ENCODE peak calls at places on chromosomes 3 and 15, in nine cellular contexts. F, K, R, C, U, M, B, G and O are unnamed samples.

GRCh38 chr3:85360742-85361387 is 402.1 kb downstream of the CADM2 start:
- DNase-seq in F (no peak), K (no peak), R (no peak), C (no peak), U (no peak), M (no peak), B (peak), G (no peak), O (peak)

GRCh38 chr3:189537135-189537534 is 94.1 kb upstream of the TP63 start:
- DNase-seq in F (no peak), K (no peak), R (no peak), C (no peak), U (no peak), M (no peak), B (no peak), G (no peak), O (no peak)

GRCh38 chr3:88936837-88937236 is 170.6 kb upstream of the EPHA3 start:
- DNase-seq in F (no peak), K (no peak), R (no peak), C (no peak), U (no peak), M (no peak), B (no peak), G (no peak), O (no peak)

GRCh38 chr3:110314512-110315114 is 757.0 kb upstream of the NECTIN3 start:
- DNase-seq in F (no peak), K (no peak), R (no peak), C (no peak), U (no peak), M (peak), B (peak), G (no peak), O (peak)

GRCh38 chr3:197002701-197003454 is 26.7 kb downstream of the MELTF start:
- DNase-seq in F (peak), K (peak), R (peak), C (peak), U (no peak), M (peak), B (peak), G (no peak), O (peak)

GRCh38 chr3:57030711-57031110 is 29.8 kb upstream of the SPATA12 start:
- DNase-seq in F (no peak), K (no peak), R (no peak), C (no peak), U (no peak), M (no peak), B (no peak), G (no peak), O (no peak)

GRCh38 chr15:98727115-98728040 is 79.0 kb downstream of the IGF1R start:
- DNase-seq in F (peak), K (peak), R (peak), C (no peak), U (peak), M (peak), B (peak), G (no peak), O (peak)

GRCh38 chr15:92586383-92586910 is 69.1 kb downstream of the FAM174B start:
- DNase-seq in F (no peak), K (no peak), R (no peak), C (no peak), U (no peak), M (no peak), B (no peak), G (no peak), O (no peak)

GRCh38 chr15:71400347-71400746 is 285.1 kb downstream of the THSD4 start:
- DNase-seq in F (no peak), K (no peak), R (no peak), C (no peak), U (no peak), M (no peak), B (no peak), G (no peak), O (no peak)

DNA sequence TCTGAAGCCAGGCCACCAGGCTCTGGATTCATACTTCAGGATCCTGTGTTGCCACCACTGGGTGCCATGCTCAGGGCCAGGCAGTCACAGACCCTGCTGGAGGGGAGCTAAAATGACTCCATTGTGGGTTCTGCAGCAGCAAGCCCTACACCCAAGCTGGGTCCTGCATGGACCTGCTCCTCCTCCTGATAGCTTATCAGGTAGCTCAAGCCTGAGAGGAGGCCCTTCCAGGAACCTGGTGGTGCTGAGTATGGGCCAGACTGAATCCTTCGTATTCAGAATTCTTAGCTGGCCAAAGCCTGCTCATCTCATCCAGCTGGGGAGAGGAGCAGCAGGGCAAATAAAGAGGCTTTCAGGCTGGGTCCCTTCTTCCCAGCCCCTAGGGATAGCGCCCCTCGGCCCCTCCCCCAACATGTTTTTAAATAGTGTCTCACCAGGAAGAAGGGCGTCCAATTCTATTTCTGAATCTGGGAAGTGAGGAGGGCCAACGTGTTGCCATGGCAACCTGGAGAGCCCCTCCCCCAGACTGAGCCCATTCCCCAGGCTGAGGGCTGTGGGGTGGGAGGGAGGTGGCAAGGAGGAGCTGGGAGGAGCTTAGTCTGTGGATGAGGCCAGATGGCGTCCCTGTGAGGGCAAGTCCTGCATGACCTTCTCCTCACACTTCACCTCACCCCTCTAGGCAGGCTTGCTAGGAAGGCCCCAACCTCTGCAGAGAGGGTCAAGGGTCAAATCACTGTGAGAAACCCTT is 11.0 kb upstream of the CAMKV start:
- DNase-seq in F (no peak), K (no peak), R (no peak), C (no peak), U (no peak), M (no peak), B (no peak), G (no peak), O (no peak)
- H3K4me3 ChIP-seq in F (no peak), K (no peak), R (no peak), C (no peak), U (no peak), M (no peak), B (no peak), G (no peak), O (no peak)

DNA sequence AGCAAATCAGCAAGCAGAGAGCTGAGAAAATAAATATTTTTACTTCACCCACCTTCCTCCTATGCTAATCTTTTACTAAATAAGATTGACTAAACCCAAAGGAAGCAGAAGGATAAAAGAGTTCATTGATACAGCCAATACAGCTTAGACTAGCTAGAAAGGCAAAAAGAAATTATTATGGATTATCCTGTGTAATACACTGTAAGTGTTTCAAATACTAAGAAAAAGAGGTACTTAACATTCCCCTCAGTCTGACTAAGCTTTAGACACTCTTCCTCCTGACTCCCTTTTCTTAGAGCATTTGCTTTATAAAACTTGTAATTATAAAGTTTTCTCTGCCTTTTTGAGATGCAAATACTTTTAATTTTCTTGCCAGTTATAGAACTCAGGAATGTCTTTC is 848.9 kb upstream of the CADM2 start:
- DNase-seq in F (no peak), K (no peak), R (no peak), C (no peak), U (no peak), M (no peak), B (no peak), G (no peak), O (no peak)
- H3K27ac ChIP-seq in F (no peak), K (no peak), R (no peak), C (no peak), U (no peak), M (no peak), B (no peak), G (no peak), O (no peak)

DNA sequence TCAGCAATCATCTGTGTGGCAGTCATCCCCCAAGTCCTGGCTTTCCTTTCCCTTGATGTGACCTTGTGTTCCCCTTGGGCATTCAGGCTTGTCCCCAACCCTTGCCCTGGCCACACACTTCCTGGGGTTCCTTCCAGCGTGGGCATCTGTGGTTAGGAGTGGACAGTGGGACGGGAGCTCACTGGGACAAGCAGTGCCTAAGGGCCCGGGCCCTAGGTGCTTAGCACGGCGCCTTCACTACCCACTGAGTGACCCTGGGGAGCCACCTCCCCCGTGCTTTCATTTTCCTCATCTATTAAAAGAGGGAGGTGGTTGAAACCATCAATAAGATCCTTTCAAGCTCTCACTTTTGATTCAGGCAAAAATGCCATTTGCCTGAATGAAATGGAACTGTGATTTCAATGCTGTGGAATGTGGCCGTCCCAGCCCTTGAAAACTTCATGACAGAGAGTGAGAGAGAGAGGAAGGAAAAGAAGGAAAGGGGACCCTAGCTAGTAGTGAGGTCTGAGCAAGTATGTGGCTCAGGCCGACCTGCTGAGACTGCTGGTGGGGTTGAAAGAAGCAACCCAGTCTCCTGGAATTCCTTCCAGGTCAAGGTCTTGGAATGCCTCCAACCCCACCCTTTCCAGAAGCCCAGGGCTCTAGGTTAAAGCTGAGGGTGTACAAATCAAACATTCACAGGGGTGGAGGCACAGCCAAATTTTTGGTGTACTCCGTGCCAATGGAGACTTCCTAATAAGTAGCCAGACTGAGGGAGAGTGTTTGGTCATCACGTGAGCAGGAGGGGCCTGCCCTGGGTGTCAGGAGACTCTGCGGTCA is 302.9 kb downstream of the TLE3 start:
- DNase-seq in F (peak), K (peak), R (no peak), C (peak), U (no peak), M (no peak), B (no peak), G (no peak), O (peak)
- H3K4me3 ChIP-seq in F (no peak), K (no peak), R (no peak), C (no peak), U (no peak), M (no peak), B (no peak), G (no peak), O (no peak)

GRCh38 chr3:184181596-184181995 is 4.4 kb upstream of the ABCF3 start:
- DNase-seq in F (no peak), K (no peak), R (no peak), C (no peak), U (no peak), M (no peak), B (no peak), G (no peak), O (no peak)

GRCh38 chr3:184177331-184177731 is 2.7 kb downstream of the AP2M1 start:
- DNase-seq in F (peak), K (no peak), R (no peak), C (peak), U (no peak), M (no peak), B (no peak), G (no peak), O (no peak)

GRCh38 chr3:184177767-184178306 is 3.2 kb downstream of the AP2M1 start:
- DNase-seq in F (peak), K (no peak), R (no peak), C (peak), U (no peak), M (no peak), B (no peak), G (no peak), O (peak)

GRCh38 chr3:184178522-184179138 is 4.0 kb downstream of the AP2M1 start:
- DNase-seq in F (peak), K (no peak), R (no peak), C (peak), U (no peak), M (no peak), B (no peak), G (no peak), O (no peak)

DNA sequence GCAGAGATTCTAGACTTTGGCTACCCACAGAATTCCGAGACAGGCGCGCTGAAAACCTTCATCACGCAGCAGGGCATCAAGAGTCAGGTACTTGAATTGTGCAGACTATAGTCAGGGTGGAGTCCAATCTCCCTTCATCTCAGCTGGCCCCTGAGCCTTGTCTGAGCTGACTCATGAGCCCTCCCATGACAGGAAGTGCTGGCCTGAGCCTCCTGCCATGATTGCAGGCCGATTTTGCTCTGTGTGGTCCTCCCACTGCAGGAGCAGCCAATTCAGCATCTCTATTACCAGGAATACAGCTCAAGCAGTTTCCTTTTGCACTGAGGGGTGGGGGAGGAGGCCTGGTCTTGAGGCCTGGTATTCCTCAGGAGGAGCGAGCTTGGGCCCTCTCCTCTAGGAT is 5.5 kb downstream of the AP2M1 start:
- DNase-seq in F (no peak), K (no peak), R (no peak), C (no peak), U (no peak), M (no peak), B (no peak), G (no peak), O (no peak)
- H3K27ac ChIP-seq in F (no peak), K (no peak), R (no peak), C (no peak), U (peak), M (no peak), B (no peak), G (no peak), O (no peak)

GRCh38 chr15:43370975-43371974 is at the start of the genes TUBGCP4 and ZSCAN29:
- DNase-seq in F (peak), K (peak), R (peak), C (peak), U (peak), M (peak), B (peak), G (no peak), O (peak)

GRCh38 chr15:43370310-43370974 is 401 bp downstream of the ZSCAN29 start:
- DNase-seq in F (no peak), K (no peak), R (no peak), C (no peak), U (no peak), M (peak), B (peak), G (no peak), O (peak)

DNA sequence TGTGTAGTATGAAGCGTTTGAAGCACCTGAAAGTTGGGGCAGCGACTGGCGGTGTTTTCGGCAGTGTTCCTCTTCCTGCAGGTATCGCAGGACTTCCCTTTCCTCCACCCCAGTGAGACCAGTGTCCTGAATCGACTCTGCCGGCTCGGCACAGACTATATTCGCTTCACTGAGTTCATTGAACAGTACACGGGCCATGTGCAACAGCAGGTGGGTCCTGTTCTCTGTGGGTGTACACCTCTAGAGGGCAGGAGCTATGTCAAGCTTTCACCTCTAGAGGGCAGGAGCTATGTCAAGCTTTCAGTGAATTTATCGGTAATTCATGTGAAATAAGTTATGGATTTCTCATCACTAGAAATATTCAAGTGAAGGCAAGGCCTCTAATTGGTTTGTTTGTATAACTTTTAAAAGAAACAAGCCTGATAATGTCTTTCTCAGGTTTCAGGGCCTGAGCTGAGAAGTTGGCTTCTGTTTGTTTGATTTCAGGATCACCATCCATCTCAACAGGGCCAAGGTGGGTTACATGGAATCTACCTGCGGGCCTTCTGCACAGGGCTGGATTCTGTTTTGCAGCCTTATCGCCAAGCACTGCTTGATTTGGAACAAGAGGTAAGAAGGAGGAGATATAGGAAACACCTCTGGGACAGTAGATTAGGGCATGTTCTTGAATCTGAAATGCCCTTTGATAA is 5.3 kb downstream of the TUBGCP4 start:
- DNase-seq in F (no peak), K (no peak), R (no peak), C (no peak), U (no peak), M (no peak), B (no peak), G (no peak), O (no peak)
- H3K4me3 ChIP-seq in F (no peak), K (no peak), R (no peak), C (no peak), U (no peak), M (no peak), B (no peak), G (no peak), O (no peak)

DNA sequence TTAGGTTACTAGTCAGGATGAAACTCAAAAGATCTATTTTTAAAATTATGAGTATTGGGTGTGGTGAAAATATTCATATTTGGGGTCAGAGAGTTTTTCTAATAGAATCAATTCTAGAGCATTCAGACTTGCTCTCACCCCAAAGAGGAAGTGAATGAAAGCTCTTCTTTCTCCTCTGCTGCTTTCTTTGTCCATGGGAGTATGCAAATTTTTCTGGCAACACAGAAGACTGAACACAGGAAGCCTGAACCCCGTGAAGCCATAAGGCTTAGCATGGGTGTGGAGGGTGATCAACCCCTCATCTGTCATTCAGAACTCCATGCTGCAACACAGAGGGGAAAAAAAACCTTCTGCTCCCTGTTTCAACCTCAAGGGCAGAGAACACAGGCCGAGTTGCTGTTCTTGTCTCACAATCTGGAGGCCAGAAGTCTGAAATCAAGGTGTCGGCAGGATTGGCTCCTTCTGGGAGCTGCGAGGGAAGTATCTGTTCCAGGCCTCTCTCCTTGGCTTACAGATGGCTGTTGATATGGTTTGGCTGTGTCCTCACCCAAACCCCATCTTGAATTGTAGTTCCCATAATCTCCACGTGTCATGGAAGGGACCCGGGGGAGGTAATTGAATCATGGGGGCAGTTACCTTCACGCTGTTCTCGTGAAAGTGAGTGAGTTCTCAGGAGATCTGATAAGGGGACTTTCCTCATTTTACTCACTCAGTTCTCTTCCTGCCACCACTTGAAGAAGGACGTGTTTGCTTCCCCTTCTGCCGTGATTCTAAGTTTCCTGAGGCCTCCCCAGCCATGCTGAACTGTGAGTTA is 33.7 kb upstream of the CD47 start:
- DNase-seq in F (no peak), K (no peak), R (no peak), C (no peak), U (no peak), M (no peak), B (no peak), G (no peak), O (no peak)
- H3K27ac ChIP-seq in F (no peak), K (no peak), R (peak), C (peak), U (no peak), M (no peak), B (no peak), G (peak), O (no peak)

DNA sequence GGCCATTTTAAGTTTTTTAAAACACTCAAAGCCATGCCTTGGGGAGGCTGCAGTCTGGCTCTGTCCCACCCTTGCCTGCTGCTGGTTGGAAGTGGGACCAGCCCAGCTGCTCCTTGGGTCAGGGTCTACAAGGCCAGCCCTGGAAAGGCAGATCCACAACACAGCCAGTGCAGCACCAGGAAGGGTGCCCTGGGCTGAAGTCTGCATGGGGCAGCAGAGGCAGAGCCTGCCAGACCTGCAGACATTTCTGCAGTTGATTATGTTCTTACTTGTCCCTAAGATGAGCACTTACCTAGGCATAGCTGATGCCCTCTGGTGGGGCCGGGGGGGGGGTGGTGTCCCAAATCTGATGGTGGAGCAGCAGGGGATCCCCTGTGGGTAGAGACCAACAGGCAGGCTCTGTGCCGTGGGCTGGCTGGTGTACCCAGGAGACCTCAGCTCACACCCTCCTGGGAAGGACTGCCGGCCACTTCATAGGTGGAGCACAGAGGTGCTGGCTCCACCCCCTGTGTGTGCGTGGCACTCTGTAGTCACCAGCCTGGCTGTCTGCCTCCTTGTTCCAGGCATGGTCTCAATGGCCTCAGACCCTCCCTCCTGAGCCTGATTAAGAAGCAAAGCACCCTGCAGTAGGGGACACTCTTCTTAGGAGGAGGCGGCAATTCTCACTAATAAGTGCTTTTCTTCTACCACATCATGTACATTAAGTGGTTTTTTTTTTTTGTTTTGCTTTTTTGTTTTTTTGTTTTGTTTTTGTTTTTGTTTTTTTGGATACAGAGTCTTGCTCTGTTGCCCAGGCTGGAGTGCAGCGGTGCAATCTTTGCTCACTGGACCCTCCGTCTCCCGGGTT is 97.4 kb upstream of the KLF13 start:
- DNase-seq in F (no peak), K (no peak), R (peak), C (peak), U (no peak), M (no peak), B (peak), G (no peak), O (no peak)
- H3K4me3 ChIP-seq in F (no peak), K (no peak), R (peak), C (peak), U (no peak), M (no peak), B (peak), G (no peak), O (no peak)

GRCh38 chr3:148344522-148344921 is 353.2 kb upstream of the AGTR1 start:
- DNase-seq in F (no peak), K (no peak), R (no peak), C (no peak), U (no peak), M (no peak), B (no peak), G (no peak), O (no peak)
- H3K27ac ChIP-seq in F (no peak), K (no peak), R (no peak), C (no peak), U (no peak), M (no peak), B (no peak), G (no peak), O (no peak)